ENCODE peak calls at places on chromosomes 16 and 17, in six cellular contexts. One of them, this sample, is unnamed.

GRCh38 chr17:38344127-38344745 is 480 bp upstream of the GPR179 start:
- DNase-seq in IMR-90: no peak
- DNase-seq in trophoblast cell: no peak
- DNase-seq in H9: peak; percentile 29
- DNase-seq in H1: no peak
- DNase-seq in mesenchymal stem cell: no peak
- DNase-seq in this sample: no peak

GRCh38 chr17:8066841-8067775 is 20.4 kb downstream of the ALOX12B start:
- DNase-seq in IMR-90: no peak
- DNase-seq in trophoblast cell: no peak
- DNase-seq in H9: no peak
- DNase-seq in H1: no peak
- DNase-seq in mesenchymal stem cell: no peak
- DNase-seq in this sample: no peak

GRCh38 chr16:10885246-10885645 is 8.2 kb downstream of the CIITA start:
- DNase-seq in IMR-90: no peak
- DNase-seq in trophoblast cell: no peak
- DNase-seq in H9: no peak
- DNase-seq in H1: no peak
- DNase-seq in mesenchymal stem cell: no peak
- DNase-seq in this sample: no peak

GRCh38 chr16:56316545-56316944 is 108.8 kb downstream of the AMFR start:
- DNase-seq in IMR-90: no peak
- DNase-seq in trophoblast cell: no peak
- DNase-seq in H9: no peak
- DNase-seq in H1: no peak
- DNase-seq in mesenchymal stem cell: no peak
- DNase-seq in this sample: no peak

GRCh38 chr16:87033021-87033471 is 284.1 kb downstream of the C16orf95 start:
- DNase-seq in IMR-90: no peak
- DNase-seq in trophoblast cell: no peak
- DNase-seq in H9: no peak
- DNase-seq in H1: no peak
- DNase-seq in mesenchymal stem cell: no peak
- DNase-seq in this sample: no peak

GRCh38 chr16:75559564-75560372 is 3.7 kb upstream of the TMEM231 start:
- DNase-seq in IMR-90: peak; percentile 62
- DNase-seq in trophoblast cell: peak; percentile 22
- DNase-seq in H9: peak; percentile 45
- DNase-seq in H1: no peak
- DNase-seq in mesenchymal stem cell: peak; percentile 76
- DNase-seq in this sample: no peak

GRCh38 chr17:79974786-79975497 is 60.7 kb downstream of the TBC1D16 start:
- DNase-seq in IMR-90: no peak
- DNase-seq in trophoblast cell: peak; percentile 17
- DNase-seq in H9: peak; percentile 86
- DNase-seq in H1: no peak
- DNase-seq in mesenchymal stem cell: no peak
- DNase-seq in this sample: no peak

GRCh38 chr17:35241520-35241919 is 1.4 kb upstream of the SLFN5 start:
- DNase-seq in IMR-90: no peak
- DNase-seq in trophoblast cell: no peak
- DNase-seq in H9: peak; percentile 36
- DNase-seq in H1: no peak
- DNase-seq in mesenchymal stem cell: no peak
- DNase-seq in this sample: no peak

GRCh38 chr17:51901242-51901641 is 257.3 kb downstream of the CA10 start:
- DNase-seq in IMR-90: no peak
- DNase-seq in trophoblast cell: no peak
- DNase-seq in H9: peak; percentile 56
- DNase-seq in H1: no peak
- DNase-seq in mesenchymal stem cell: no peak
- DNase-seq in this sample: no peak

GRCh38 chr16:17474037-17474436 is 3.3 kb upstream of the XYLT1 start:
- DNase-seq in IMR-90: no peak
- DNase-seq in trophoblast cell: no peak
- DNase-seq in H9: no peak
- DNase-seq in H1: no peak
- DNase-seq in mesenchymal stem cell: no peak
- DNase-seq in this sample: no peak

GRCh38 chr16:29821663-29822115 is 1.4 kb downstream of the MVP start:
- DNase-seq in IMR-90: peak; percentile 79
- DNase-seq in trophoblast cell: peak; percentile 76
- DNase-seq in H9: no peak
- DNase-seq in H1: no peak
- DNase-seq in mesenchymal stem cell: peak; percentile 86
- DNase-seq in this sample: no peak

GRCh38 chr16:57178793-57179212 is 7.0 kb downstream of the PSME3IP1 start:
- DNase-seq in IMR-90: peak; percentile 41
- DNase-seq in trophoblast cell: peak; percentile 67
- DNase-seq in H9: no peak
- DNase-seq in H1: no peak
- DNase-seq in mesenchymal stem cell: peak; percentile 78
- DNase-seq in this sample: no peak

GRCh38 chr16:87421369-87421912 is 29.3 kb downstream of the MAP1LC3B start:
- DNase-seq in IMR-90: no peak
- DNase-seq in trophoblast cell: no peak
- DNase-seq in H9: no peak
- DNase-seq in H1: no peak
- DNase-seq in mesenchymal stem cell: no peak
- DNase-seq in this sample: no peak

GRCh38 chr17:79777166-79777843 is 643 bp upstream of the CBX2 start:
- DNase-seq in IMR-90: peak; percentile 32
- DNase-seq in trophoblast cell: no peak
- DNase-seq in H9: peak; percentile 88
- DNase-seq in H1: no peak
- DNase-seq in mesenchymal stem cell: peak; percentile 43
- DNase-seq in this sample: peak; percentile 77

GRCh38 chr16:11094075-11094593 is 149.8 kb downstream of the CLEC16A start:
- DNase-seq in IMR-90: peak; percentile 86
- DNase-seq in trophoblast cell: peak; percentile 24
- DNase-seq in H9: no peak
- DNase-seq in H1: no peak
- DNase-seq in mesenchymal stem cell: peak; percentile 79
- DNase-seq in this sample: no peak

GRCh38 chr17:78114831-78115723 is 13.5 kb downstream of the TMC6 start:
- DNase-seq in IMR-90: no peak
- DNase-seq in trophoblast cell: no peak
- DNase-seq in H9: no peak
- DNase-seq in H1: no peak
- DNase-seq in mesenchymal stem cell: no peak
- DNase-seq in this sample: no peak

GRCh38 chr17:60107526-60108257 is 29.0 kb upstream of the HEATR6 start:
- DNase-seq in IMR-90: no peak
- DNase-seq in trophoblast cell: peak; percentile 18
- DNase-seq in H9: no peak
- DNase-seq in H1: no peak
- DNase-seq in mesenchymal stem cell: no peak
- DNase-seq in this sample: no peak

GRCh38 chr17:36182176-36183000 is 6.0 kb upstream of the TBC1D3B start:
- DNase-seq in IMR-90: no peak
- DNase-seq in trophoblast cell: no peak
- DNase-seq in H9: peak; percentile 87
- DNase-seq in H1: no peak
- DNase-seq in mesenchymal stem cell: no peak
- DNase-seq in this sample: no peak

GRCh38 chr16:71847096-71847495 is 1.3 kb downstream of the ATXN1L start:
- DNase-seq in IMR-90: no peak
- DNase-seq in trophoblast cell: no peak
- DNase-seq in H9: no peak
- DNase-seq in H1: no peak
- DNase-seq in mesenchymal stem cell: no peak
- DNase-seq in this sample: no peak

GRCh38 chr17:67243284-67243683 is 1.7 kb downstream of the HELZ start:
- DNase-seq in IMR-90: no peak
- DNase-seq in trophoblast cell: peak; percentile 18
- DNase-seq in H9: no peak
- DNase-seq in H1: no peak
- DNase-seq in mesenchymal stem cell: no peak
- DNase-seq in this sample: no peak

GRCh38 chr17:78823282-78824046 is 17.1 kb downstream of the USP36 start:
- DNase-seq in IMR-90: no peak
- DNase-seq in trophoblast cell: peak; percentile 85
- DNase-seq in H9: no peak
- DNase-seq in H1: no peak
- DNase-seq in mesenchymal stem cell: no peak
- DNase-seq in this sample: no peak

GRCh38 chr17:60901222-60901621 is 223.6 kb downstream of the BCAS3 start:
- DNase-seq in IMR-90: peak; percentile 25
- DNase-seq in trophoblast cell: no peak
- DNase-seq in H9: no peak
- DNase-seq in H1: no peak
- DNase-seq in mesenchymal stem cell: no peak
- DNase-seq in this sample: no peak

GRCh38 chr17:78226752-78227454 is 4.5 kb upstream of the TMEM235 start:
- DNase-seq in IMR-90: no peak
- DNase-seq in trophoblast cell: peak; percentile 10
- DNase-seq in H9: no peak
- DNase-seq in H1: no peak
- DNase-seq in mesenchymal stem cell: no peak
- DNase-seq in this sample: no peak

GRCh38 chr16:30054959-30055553 is 10.5 kb upstream of the ALDOA start:
- DNase-seq in IMR-90: no peak
- DNase-seq in trophoblast cell: peak; percentile 51
- DNase-seq in H9: peak; percentile 86
- DNase-seq in H1: no peak
- DNase-seq in mesenchymal stem cell: peak; percentile 33
- DNase-seq in this sample: no peak

GRCh38 chr17:1539811-1540210 is 22.8 kb downstream of the PITPNA start:
- DNase-seq in IMR-90: no peak
- DNase-seq in trophoblast cell: no peak
- DNase-seq in H9: no peak
- DNase-seq in H1: no peak
- DNase-seq in mesenchymal stem cell: no peak
- DNase-seq in this sample: no peak

GRCh38 chr17:1545618-1546017 is 17.0 kb downstream of the PITPNA start:
- DNase-seq in IMR-90: no peak
- DNase-seq in trophoblast cell: no peak
- DNase-seq in H9: no peak
- DNase-seq in H1: no peak
- DNase-seq in mesenchymal stem cell: no peak
- DNase-seq in this sample: no peak

GRCh38 chr17:1546292-1546922 is 16.2 kb downstream of the PITPNA start:
- DNase-seq in IMR-90: no peak
- DNase-seq in trophoblast cell: peak; percentile 43
- DNase-seq in H9: no peak
- DNase-seq in H1: no peak
- DNase-seq in mesenchymal stem cell: no peak
- DNase-seq in this sample: no peak

GRCh38 chr17:1542316-1542715 is 20.3 kb downstream of the PITPNA start:
- DNase-seq in IMR-90: no peak
- DNase-seq in trophoblast cell: no peak
- DNase-seq in H9: no peak
- DNase-seq in H1: no peak
- DNase-seq in mesenchymal stem cell: no peak
- DNase-seq in this sample: no peak

DNA sequence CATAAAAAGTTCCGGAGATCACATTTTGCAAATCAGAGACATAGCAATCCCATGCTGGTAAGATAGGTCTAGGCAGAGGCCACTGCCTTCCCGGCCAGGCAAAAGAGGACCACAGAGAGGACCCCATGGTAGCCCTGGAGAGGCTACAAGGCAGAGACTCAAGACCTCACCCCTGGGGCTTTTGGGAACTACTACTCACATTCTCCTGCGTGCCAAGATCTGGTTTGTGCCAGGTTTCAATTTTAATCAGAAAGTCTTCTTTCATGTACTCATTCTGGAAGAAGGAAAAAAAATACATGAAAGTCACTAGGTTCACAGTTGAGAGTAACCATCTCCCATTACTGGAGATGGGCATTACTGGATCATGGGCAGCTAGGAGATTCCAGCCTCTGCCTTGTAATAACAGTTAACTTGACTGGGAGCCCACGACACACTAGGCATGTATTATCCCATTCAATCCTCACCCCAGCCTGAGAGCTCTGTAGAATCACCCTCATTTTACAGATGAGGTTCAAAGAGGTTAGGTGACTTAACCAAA is 21.2 kb downstream of the PITPNA start:
- DNase-seq in IMR-90: no peak
- DNase-seq in trophoblast cell: no peak
- DNase-seq in H9: no peak
- DNase-seq in H1: no peak
- DNase-seq in mesenchymal stem cell: no peak
- DNase-seq in this sample: no peak
- H4K91ac ChIP-seq in IMR-90: no peak overlapping the region
- H4K91ac ChIP-seq in trophoblast cell: no peak overlapping the region
- H4K91ac ChIP-seq in H9: no peak overlapping the region
- H4K91ac ChIP-seq in H1: no peak overlapping the region
- H4K91ac ChIP-seq in mesenchymal stem cell: no peak overlapping the region
- H4K91ac ChIP-seq in this sample: no peak overlapping the region

GRCh38 chr16:4957720-4958509 is at the start of gene SEC14L5:
- DNase-seq in IMR-90: peak; percentile 97
- DNase-seq in trophoblast cell: peak; percentile 98
- DNase-seq in H9: peak; percentile 99
- DNase-seq in H1: peak; percentile 99
- DNase-seq in mesenchymal stem cell: peak; percentile 97
- DNase-seq in this sample: peak; percentile 99
- H4K91ac ChIP-seq in IMR-90: no peak within 1 kb of the TSS
- H4K91ac ChIP-seq in trophoblast cell: no peak within 1 kb of the TSS
- H4K91ac ChIP-seq in H9: no peak within 1 kb of the TSS
- H4K91ac ChIP-seq in H1: peak within 1 kb of the TSS; percentile 83
- H4K91ac ChIP-seq in mesenchymal stem cell: no peak within 1 kb of the TSS
- H4K91ac ChIP-seq in this sample: no peak within 1 kb of the TSS

DNA sequence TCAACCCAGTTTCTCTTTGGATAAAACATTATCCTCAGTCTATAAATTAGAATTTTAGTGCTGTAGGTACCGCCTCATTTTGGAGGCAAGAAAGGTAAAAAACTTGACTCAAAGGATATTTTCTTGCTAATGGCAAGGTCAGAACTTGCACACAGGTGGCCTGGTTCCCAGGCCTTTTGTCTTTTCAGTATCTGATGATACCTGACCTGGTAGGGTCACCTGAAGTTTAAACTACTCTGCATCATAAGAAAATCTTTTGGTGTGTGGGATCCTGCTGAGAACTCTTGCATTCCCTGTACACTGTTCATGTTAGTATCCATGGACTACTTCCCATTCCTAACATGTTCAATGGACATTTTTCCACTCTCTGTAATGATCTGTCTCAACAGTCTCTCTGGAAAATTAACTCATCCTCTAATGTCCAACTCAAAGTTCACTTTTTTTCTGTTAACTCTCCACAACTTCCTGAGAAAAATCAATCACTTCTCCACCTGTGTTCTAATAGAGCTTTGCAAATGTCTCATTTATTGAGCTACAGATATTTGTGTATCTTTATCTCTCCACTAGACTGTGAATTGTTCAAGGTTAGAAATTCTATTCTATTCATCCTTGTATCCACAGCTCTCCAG is 317.1 kb upstream of the SOX9 start:
- DNase-seq in IMR-90: no peak
- DNase-seq in trophoblast cell: no peak
- DNase-seq in H9: no peak
- DNase-seq in H1: no peak
- DNase-seq in mesenchymal stem cell: no peak
- DNase-seq in this sample: no peak
- H4K91ac ChIP-seq in IMR-90: no peak overlapping the region
- H4K91ac ChIP-seq in trophoblast cell: no peak overlapping the region
- H4K91ac ChIP-seq in H9: no peak overlapping the region
- H4K91ac ChIP-seq in H1: no peak overlapping the region
- H4K91ac ChIP-seq in mesenchymal stem cell: no peak overlapping the region
- H4K91ac ChIP-seq in this sample: no peak overlapping the region

DNA sequence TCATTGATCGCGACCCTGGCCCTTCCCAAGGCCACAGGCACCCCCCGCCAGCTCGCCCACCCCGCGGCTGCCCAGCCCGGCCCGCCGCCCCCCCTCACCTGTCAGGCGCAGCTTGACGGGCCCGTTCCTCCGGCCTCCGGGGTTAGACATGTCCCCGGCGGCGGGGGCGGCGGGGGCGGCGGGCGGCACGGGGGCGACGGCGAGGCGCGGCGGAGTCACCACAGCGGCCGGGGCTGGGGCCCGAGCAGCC is 451 bp downstream of the SMURF2 start:
- DNase-seq in IMR-90: no peak
- DNase-seq in trophoblast cell: no peak
- DNase-seq in H9: no peak
- DNase-seq in H1: no peak
- DNase-seq in mesenchymal stem cell: no peak
- DNase-seq in this sample: no peak
- H4K91ac ChIP-seq in IMR-90: peak overlapping the region; percentile 79
- H4K91ac ChIP-seq in trophoblast cell: peak overlapping the region; percentile 92
- H4K91ac ChIP-seq in H9: no peak overlapping the region
- H4K91ac ChIP-seq in H1: no peak overlapping the region
- H4K91ac ChIP-seq in mesenchymal stem cell: peak overlapping the region; percentile 97
- H4K91ac ChIP-seq in this sample: no peak overlapping the region